ENCODE peak calls at places on chromosomes 11 and 22, in eight cellular contexts. R, F, V, Z, T, I, L and W are unnamed samples.

GRCh38 chr11:7549681-7550080 is 35.9 kb downstream of the PPFIBP2 start:
- ATAC-seq in R (no peak), F (no peak), V (no peak), Z (no peak), T (no peak), I (no peak), L (no peak), W (no peak)

GRCh38 chr22:39926175-39927152 is 25.6 kb downstream of the GRAP2 start:
- ATAC-seq in R (no peak), F (no peak), V (no peak), Z (peak; percentile 32), T (peak; percentile 73), I (peak; percentile 71), L (no peak), W (no peak)

GRCh38 chr11:95011376-95011775 is 13.7 kb upstream of the KDM4E start:
- ATAC-seq in R (no peak), F (no peak), V (no peak), Z (no peak), T (no peak), I (no peak), L (no peak), W (no peak)

GRCh38 chr11:19393941-19394340 is 153.2 kb upstream of the E2F8 start:
- ATAC-seq in R (no peak), F (no peak), V (no peak), Z (no peak), T (no peak), I (no peak), L (no peak), W (peak; percentile 11)

GRCh38 chr11:4960877-4961276 is 5.4 kb upstream of the OR51A2 start:
- ATAC-seq in R (no peak), F (no peak), V (no peak), Z (no peak), T (no peak), I (no peak), L (no peak), W (no peak)

GRCh38 chr11:30041171-30041570 is 24.3 kb upstream of the KCNA4 start:
- ATAC-seq in R (no peak), F (no peak), V (no peak), Z (no peak), T (no peak), I (no peak), L (no peak), W (no peak)

GRCh38 chr11:61489833-61490585 is 18.5 kb upstream of the LRRC10B start:
- ATAC-seq in R (no peak), F (peak; percentile 52), V (peak; percentile 83), Z (no peak), T (no peak), I (no peak), L (no peak), W (no peak)

GRCh38 chr11:73465019-73465675 is 88.9 kb downstream of the RELT start:
- ATAC-seq in R (no peak), F (peak; percentile 60), V (no peak), Z (no peak), T (no peak), I (no peak), L (no peak), W (no peak)